ENCODE peak calls at places on chromosome 5, in five cellular contexts. A, I, Z, E and F are unnamed samples.

GRCh38 chr5:42454216-42454995 is 31.2 kb downstream of the GHR start:
- DNase-seq in A (no peak), I (no peak), Z (no peak), E (no peak), F (no peak)

GRCh38 chr5:152246401-152246800 is 158.7 kb downstream of the NMUR2 start:
- DNase-seq in A (peak; percentile 78), I (peak; percentile 71), Z (peak; percentile 0), E (peak; percentile 51), F (peak; percentile 41)

GRCh38 chr5:93578179-93578812 is 2.7 kb downstream of the NR2F1-AS1 start:
- DNase-seq in A (no peak), I (no peak), Z (peak; percentile 63), E (no peak), F (peak; percentile 39)

GRCh38 chr5:155728857-155729683 is 597.9 kb upstream of the SGCD start:
- DNase-seq in A (peak; percentile 75), I (peak; percentile 27), Z (peak; percentile 1), E (no peak), F (peak; percentile 53)

GRCh38 chr5:130324953-130325671 is 420.8 kb downstream of the CHSY3 start:
- DNase-seq in A (no peak), I (no peak), Z (no peak), E (no peak), F (no peak)

GRCh38 chr5:93193756-93194155 is 387.3 kb downstream of the NR2F1-AS1 start:
- DNase-seq in A (no peak), I (peak; percentile 9), Z (peak; percentile 62), E (no peak), F (no peak)

GRCh38 chr5:76604838-76605237 is 18.4 kb downstream of the F2RL2 start:
- DNase-seq in A (no peak), I (no peak), Z (peak; percentile 61), E (no peak), F (no peak)

GRCh38 chr5:133397432-133397831 is 214.9 kb downstream of the FSTL4 start:
- DNase-seq in A (peak; percentile 37), I (no peak), Z (no peak), E (no peak), F (peak; percentile 18)

GRCh38 chr5:82784521-82784920 is 292.7 kb downstream of the TMEM167A start:
- DNase-seq in A (no peak), I (no peak), Z (no peak), E (no peak), F (no peak)

GRCh38 chr5:66312291-66312690 is 168.2 kb downstream of the SREK1 start:
- DNase-seq in A (no peak), I (no peak), Z (no peak), E (no peak), F (no peak)

GRCh38 chr5:93794954-93795353 is 53.6 kb upstream of the POU5F2 start:
- DNase-seq in A (no peak), I (no peak), Z (no peak), E (no peak), F (no peak)

GRCh38 chr5:136033848-136034247 is 5.1 kb downstream of the TGFBI start:
- DNase-seq in A (no peak), I (no peak), Z (no peak), E (no peak), F (no peak)

GRCh38 chr5:169307648-169308047 is 6.7 kb upstream of the SLIT3 start:
- DNase-seq in A (no peak), I (no peak), Z (no peak), E (peak; percentile 15), F (no peak)

GRCh38 chr5:177188775-177189174 is 55.2 kb downstream of the NSD1 start:
- DNase-seq in A (no peak), I (no peak), Z (no peak), E (no peak), F (no peak)

GRCh38 chr5:148075529-148075928 is 11.7 kb downstream of the SPINK5 start:
- DNase-seq in A (no peak), I (no peak), Z (no peak), E (no peak), F (no peak)

GRCh38 chr5:78509884-78510769 is 138.4 kb downstream of the LHFPL2 start:
- DNase-seq in A (peak; percentile 82), I (no peak), Z (peak; percentile 41), E (peak; percentile 80), F (peak; percentile 76)

GRCh38 chr5:64693636-64694035 is 3.3 kb downstream of the SHISAL2B start:
- DNase-seq in A (no peak), I (no peak), Z (no peak), E (no peak), F (no peak)

GRCh38 chr5:14502291-14502690 is 79.3 kb upstream of the OTULINL start:
- DNase-seq in A (no peak), I (no peak), Z (no peak), E (no peak), F (no peak)

GRCh38 chr5:140678993-140679392 is 5.6 kb upstream of the DND1 start:
- DNase-seq in A (no peak), I (no peak), Z (no peak), E (no peak), F (no peak)

GRCh38 chr5:74085782-74086181 is 459.8 kb downstream of the ARHGEF28 start:
- DNase-seq in A (no peak), I (no peak), Z (no peak), E (no peak), F (no peak)

GRCh38 chr5:383621-384020 is 59.4 kb upstream of the EXOC3 start:
- DNase-seq in A (no peak), I (no peak), Z (no peak), E (no peak), F (no peak)

GRCh38 chr5:6026766-6027165 is 351.6 kb downstream of the MED10 start:
- DNase-seq in A (no peak), I (no peak), Z (no peak), E (no peak), F (no peak)

GRCh38 chr5:14580037-14581034 is 1.3 kb upstream of the OTULINL start:
- DNase-seq in A (no peak), I (no peak), Z (peak; percentile 74), E (peak; percentile 75), F (no peak)

GRCh38 chr5:137613554-137614265 is 114.6 kb upstream of the SPOCK1 start:
- DNase-seq in A (no peak), I (no peak), Z (no peak), E (peak; percentile 13), F (no peak)

GRCh38 chr5:76709762-76710161 is 6.2 kb upstream of the F2R start:
- DNase-seq in A (no peak), I (no peak), Z (peak; percentile 60), E (no peak), F (no peak)

GRCh38 chr5:123515904-123516303 is 3.9 kb downstream of the CSNK1G3 start:
- DNase-seq in A (no peak), I (no peak), Z (no peak), E (no peak), F (no peak)

GRCh38 chr5:124259017-124259416 is 487.4 kb downstream of the ZNF608 start:
- DNase-seq in A (no peak), I (no peak), Z (no peak), E (peak; percentile 99), F (no peak)

GRCh38 chr5:54807421-54807820 is 178.0 kb downstream of the ESM1 start:
- DNase-seq in A (no peak), I (no peak), Z (peak; percentile 79), E (peak; percentile 77), F (no peak)

GRCh38 chr5:5104550-5104949 is 35.6 kb upstream of the ADAMTS16 start:
- DNase-seq in A (no peak), I (no peak), Z (no peak), E (no peak), F (no peak)

GRCh38 chr5:124774002-124774318 is 27.5 kb upstream of the ZNF608 start:
- DNase-seq in A (no peak), I (no peak), Z (no peak), E (no peak), F (no peak)

GRCh38 chr5:160315968-160316367 is 3.6 kb upstream of the CCNJL start:
- DNase-seq in A (no peak), I (no peak), Z (peak; percentile 47), E (peak; percentile 53), F (no peak)

DNA sequence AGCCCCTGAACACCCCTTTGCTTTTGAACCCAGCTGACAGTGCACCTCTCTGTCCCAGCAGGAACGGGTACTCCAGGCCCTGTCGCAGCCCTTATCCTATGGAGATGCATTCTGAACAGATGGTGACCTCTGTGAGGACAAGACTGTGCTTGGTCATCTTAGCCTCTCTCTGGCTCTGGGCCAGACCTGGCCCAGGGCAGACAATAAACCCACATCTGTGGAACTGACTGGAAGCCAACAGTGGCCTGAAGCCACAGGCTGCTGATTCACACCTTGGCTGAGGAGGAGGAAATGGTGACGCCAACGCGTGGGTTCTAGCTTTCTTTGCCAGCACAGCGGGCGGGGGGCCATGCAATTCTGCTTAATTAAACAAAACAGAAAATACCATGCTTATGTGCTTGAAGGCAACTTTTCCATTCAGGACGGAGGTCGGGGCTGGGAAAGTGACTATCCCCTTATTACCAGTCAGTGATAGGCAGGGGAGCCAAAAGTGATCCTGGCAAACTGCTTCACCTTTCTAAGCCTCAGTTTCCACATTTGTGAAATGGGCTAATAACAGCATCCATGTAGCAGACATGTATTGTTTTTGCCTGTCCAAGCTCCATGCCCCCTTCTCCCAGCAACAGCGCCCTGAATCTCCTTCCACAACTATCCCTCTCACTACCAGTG is 10.8 kb downstream of the SH3PXD2B start:
- DNase-seq in A (no peak), I (no peak), Z (peak; percentile 86), E (peak; percentile 94), F (no peak)
- H2BK12ac ChIP-seq in A (no peak overlapping the region), I (no peak overlapping the region), Z (no peak overlapping the region), E (no peak overlapping the region), F (no peak overlapping the region)

DNA sequence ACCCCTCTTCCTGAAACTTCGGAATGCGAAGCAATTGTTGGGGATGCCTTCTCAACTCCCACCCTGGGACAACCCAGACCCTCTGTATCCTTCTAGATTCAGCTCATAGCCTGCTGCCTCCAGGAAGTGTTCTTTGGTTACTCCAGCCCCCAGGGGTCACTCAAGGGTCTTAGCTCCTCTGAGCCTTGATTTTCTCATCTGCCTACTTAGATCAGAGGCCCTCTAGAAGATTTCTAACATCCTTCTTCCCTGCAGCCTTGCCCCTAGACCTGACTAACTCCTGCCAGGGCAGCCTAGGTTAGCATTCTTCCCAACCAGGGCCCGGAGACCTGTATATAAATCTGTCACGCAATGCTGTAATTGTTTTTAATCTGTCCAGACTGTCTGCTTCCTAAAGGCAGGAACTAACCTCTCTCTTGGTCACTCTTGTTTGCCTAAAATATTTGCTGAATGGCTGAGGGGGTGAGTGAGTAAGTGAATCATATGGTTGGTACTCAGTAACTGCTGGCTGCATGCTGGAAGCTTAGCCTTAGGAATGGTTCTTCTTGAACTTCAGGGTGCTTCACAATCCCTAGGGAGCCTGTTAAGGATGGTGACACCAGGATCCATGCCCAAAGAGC is 8.2 kb downstream of the GALNT10 start:
- DNase-seq in A (no peak), I (no peak), Z (peak; percentile 83), E (peak; percentile 83), F (no peak)
- H3K18ac ChIP-seq in A (no peak overlapping the region), I (no peak overlapping the region), Z (peak overlapping the region; percentile 49), E (no peak overlapping the region), F (no peak overlapping the region)

GRCh38 chr5:142813208-142813607 is 43.0 kb downstream of the ARHGAP26 start:
- DNase-seq in A (no peak), I (no peak), Z (no peak), E (no peak), F (no peak)
- H2BK12ac ChIP-seq in A (no peak overlapping the region), I (no peak overlapping the region), Z (no peak overlapping the region), E (no peak overlapping the region), F (no peak overlapping the region)

DNA sequence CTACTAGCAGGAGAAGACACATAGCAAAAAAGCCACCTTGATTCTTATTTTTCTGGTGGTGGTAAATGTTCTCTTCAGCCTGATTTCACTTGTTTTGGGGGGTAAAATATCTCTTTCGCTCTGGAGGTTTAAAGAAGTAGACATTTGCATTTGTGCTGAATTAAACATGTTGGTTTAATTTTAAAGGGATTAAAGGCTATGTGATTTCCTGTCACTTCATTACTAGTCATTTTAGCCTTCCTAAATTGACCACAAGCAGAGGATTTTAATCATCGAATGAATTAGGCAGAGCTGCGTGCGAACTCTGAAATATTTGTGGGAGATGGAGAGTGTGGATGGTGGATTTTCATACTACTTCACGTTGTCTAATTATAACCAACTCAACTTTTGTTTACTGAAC is 4.8 kb downstream of the RASGRF2 start:
- DNase-seq in A (no peak), I (no peak), Z (peak; percentile 63), E (no peak), F (no peak)
- H3K18ac ChIP-seq in A (no peak overlapping the region), I (no peak overlapping the region), Z (no peak overlapping the region), E (no peak overlapping the region), F (no peak overlapping the region)